ENCODE peak calls at places on chromosome 12, in ten cellular contexts. Q is vagina, X is uterus, I is transverse colon, R is PC-3, U is body of pancreas, W is A549, M is ovary, S is astrocyte, V is Panc1. G is an unnamed sample.

GRCh38 chr12:92899388-92900001 is 29.6 kb downstream of the EEA1 start:
- DNase-seq in Q (peak; percentile 97), X (peak; percentile 90), I (peak; percentile 59), R (peak; percentile 98), U (peak; percentile 37), W (peak; percentile 96), M (peak; percentile 88), S (peak; percentile 99), V (peak; percentile 91), G (peak; percentile 53)

GRCh38 chr12:27674989-27675388 is 21.3 kb upstream of the REP15 start:
- DNase-seq in Q (no peak), X (no peak), I (no peak), R (no peak), U (no peak), W (no peak), M (no peak), S (no peak), V (no peak), G (no peak)

GRCh38 chr12:79983969-79984629 is 49.2 kb upstream of the PPP1R12A start:
- DNase-seq in Q (no peak), X (no peak), I (no peak), R (peak; percentile 70), U (no peak), W (peak; percentile 33), M (no peak), S (peak; percentile 88), V (no peak), G (no peak)

GRCh38 chr12:96247567-96247962 is 53.4 kb downstream of the ELK3 start:
- DNase-seq in Q (peak; percentile 77), X (no peak), I (no peak), R (peak; percentile 88), U (no peak), W (peak; percentile 23), M (peak; percentile 9), S (no peak), V (peak; percentile 4), G (no peak)

GRCh38 chr12:51908876-51909592 is 1.7 kb downstream of the ACVRL1 start:
- DNase-seq in Q (no peak), X (no peak), I (no peak), R (no peak), U (no peak), W (no peak), M (no peak), S (no peak), V (no peak), G (no peak)

GRCh38 chr12:125079943-125080645 is 14.9 kb downstream of the AACS start:
- DNase-seq in Q (no peak), X (no peak), I (no peak), R (no peak), U (no peak), W (no peak), M (peak; percentile 27), S (no peak), V (no peak), G (no peak)

GRCh38 chr12:117583092-117583491 is 221.7 kb upstream of the NOS1 start:
- DNase-seq in Q (no peak), X (no peak), I (no peak), R (no peak), U (no peak), W (no peak), M (no peak), S (no peak), V (no peak), G (no peak)

GRCh38 chr12:57011438-57012424 is 4.6 kb downstream of the TAC3 start:
- DNase-seq in Q (no peak), X (no peak), I (no peak), R (no peak), U (no peak), W (no peak), M (no peak), S (no peak), V (no peak), G (no peak)

GRCh38 chr12:4112734-4113396 is 160.7 kb upstream of the CCND2 start:
- DNase-seq in Q (no peak), X (no peak), I (no peak), R (no peak), U (no peak), W (no peak), M (no peak), S (no peak), V (no peak), G (no peak)

GRCh38 chr12:131052891-131053290 is 99.2 kb downstream of the ADGRD1 start:
- DNase-seq in Q (no peak), X (no peak), I (no peak), R (no peak), U (no peak), W (no peak), M (no peak), S (no peak), V (no peak), G (peak; percentile 13)

GRCh38 chr12:121145221-121145620 is 12.5 kb downstream of the P2RX7 start:
- DNase-seq in Q (no peak), X (no peak), I (no peak), R (no peak), U (no peak), W (no peak), M (no peak), S (peak; percentile 18), V (no peak), G (no peak)

GRCh38 chr12:5200276-5201087 is 156.8 kb downstream of the KCNA5 start:
- DNase-seq in Q (no peak), X (peak; percentile 22), I (peak; percentile 46), R (peak; percentile 12), U (peak; percentile 48), W (peak; percentile 39), M (no peak), S (no peak), V (peak; percentile 4), G (no peak)

GRCh38 chr12:124293286-124294003 is 1.4 kb upstream of the RFLNA start:
- DNase-seq in Q (no peak), X (no peak), I (peak; percentile 40), R (no peak), U (no peak), W (no peak), M (no peak), S (no peak), V (no peak), G (peak; percentile 65)

GRCh38 chr12:113098428-113099028 is 37.0 kb downstream of the RASAL1 start:
- DNase-seq in Q (no peak), X (peak; percentile 61), I (peak; percentile 82), R (peak; percentile 99), U (peak; percentile 93), W (peak; percentile 89), M (peak; percentile 57), S (peak; percentile 83), V (peak; percentile 83), G (peak; percentile 74)

GRCh38 chr12:91139981-91140659 is 28.8 kb upstream of the LUM start:
- DNase-seq in Q (no peak), X (no peak), I (no peak), R (peak; percentile 58), U (no peak), W (no peak), M (no peak), S (peak; percentile 85), V (no peak), G (no peak)

GRCh38 chr12:61993734-61994345 is 266.4 kb upstream of the USP15 start:
- DNase-seq in Q (no peak), X (no peak), I (no peak), R (peak; percentile 61), U (no peak), W (peak; percentile 43), M (no peak), S (no peak), V (peak; percentile 13), G (peak; percentile 8)
- TF ChIP-seq CTCF in Q (peak; percentile 10), X (peak; percentile 14), I (no peak), R (peak; percentile 75), U (peak; percentile 67), W (peak; percentile 52), M (no peak), S (peak; percentile 58), V (peak; percentile 71), G (no peak)

GRCh38 chr12:104304261-104305004 is 894 bp downstream of the EID3 start:
- DNase-seq in Q (no peak), X (no peak), I (no peak), R (no peak), U (no peak), W (no peak), M (no peak), S (no peak), V (no peak), G (no peak)
- H3K4me1 ChIP-seq in Q (peaks cover 56% of the 10 kb centered on the region), X (peaks cover 6% of the 10 kb centered on the region), I (peaks cover 25% of the 10 kb centered on the region), R (peaks cover 23% of the 10 kb centered on the region), U (peaks cover 15% of the 10 kb centered on the region), W (peaks cover 82% of the 10 kb centered on the region), M (peaks cover 7% of the 10 kb centered on the region), S (peaks cover 12% of the 10 kb centered on the region), V (peaks cover 69% of the 10 kb centered on the region), G (peaks cover 15% of the 10 kb centered on the region)

GRCh38 chr12:62816624-62817023 is 118.3 kb downstream of the PPM1H start:
- DNase-seq in Q (no peak), X (no peak), I (no peak), R (no peak), U (no peak), W (no peak), M (no peak), S (no peak), V (no peak), G (no peak)
- TF ChIP-seq CTCF in Q (no peak), X (no peak), I (no peak), R (no peak), U (no peak), W (no peak), M (no peak), S (no peak), V (no peak), G (no peak)

GRCh38 chr12:132471011-132471857 is 18.7 kb upstream of the FBRSL1 start:
- DNase-seq in Q (no peak), X (no peak), I (peak; percentile 40), R (no peak), U (peak; percentile 50), W (peak; percentile 37), M (no peak), S (no peak), V (no peak), G (no peak)

GRCh38 chr12:132474237-132474741 is 15.7 kb upstream of the FBRSL1 start:
- DNase-seq in Q (no peak), X (no peak), I (no peak), R (no peak), U (no peak), W (no peak), M (no peak), S (no peak), V (no peak), G (no peak)

GRCh38 chr12:132472386-132472785 is 17.6 kb upstream of the FBRSL1 start:
- DNase-seq in Q (no peak), X (no peak), I (no peak), R (no peak), U (no peak), W (no peak), M (no peak), S (no peak), V (no peak), G (no peak)

GRCh38 chr12:132470417-132470816 is 19.5 kb upstream of the FBRSL1 start:
- DNase-seq in Q (no peak), X (no peak), I (no peak), R (no peak), U (no peak), W (no peak), M (no peak), S (no peak), V (no peak), G (no peak)

DNA sequence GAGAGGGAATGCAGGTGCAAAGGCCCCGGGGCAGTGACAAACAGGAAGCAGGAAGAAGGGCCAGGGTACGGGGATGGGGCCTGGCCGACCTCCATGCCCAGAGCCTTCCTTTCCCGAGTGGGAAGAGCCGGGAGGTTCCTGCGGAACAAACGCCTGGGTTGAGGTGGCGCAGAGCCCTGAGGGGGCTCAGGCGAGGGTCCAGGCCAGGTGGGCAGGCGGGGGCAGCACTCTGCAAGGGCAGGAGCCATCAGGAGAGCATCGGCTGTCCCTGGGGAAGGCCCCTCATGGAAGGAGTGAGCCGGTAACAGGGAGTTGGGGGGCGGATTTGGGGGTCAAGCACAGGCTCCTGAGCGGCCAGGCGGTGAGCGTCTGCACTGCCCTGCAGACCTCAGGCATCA is 18.1 kb upstream of the FBRSL1 start:
- DNase-seq in Q (no peak), X (no peak), I (no peak), R (no peak), U (no peak), W (no peak), M (no peak), S (no peak), V (no peak), G (no peak)
- H3K4me1 ChIP-seq in Q (no peaks in the 10 kb centered on the region), X (no peaks in the 10 kb centered on the region), I (no peaks in the 10 kb centered on the region), R (no peaks in the 10 kb centered on the region), U (peaks cover 7% of the 10 kb centered on the region), W (peaks cover 8% of the 10 kb centered on the region), M (peaks cover 1% of the 10 kb centered on the region), S (no peaks in the 10 kb centered on the region), V (peaks cover 21% of the 10 kb centered on the region), G (peaks cover 3% of the 10 kb centered on the region)